ENCODE peak calls at places on chromosomes 16 and 17, in seven cellular contexts. One of them, this sample, is unnamed.

GRCh38 chr16:49588729-49589384 is 215.3 kb downstream of the C16orf78 start:
- DNase-seq in heart left ventricle: peak; percentile 14
- DNase-seq in esophagus squamous epithelium: no peak
- DNase-seq in stomach: peak; percentile 17
- DNase-seq in mesendoderm: peak; percentile 65
- DNase-seq in dorsolateral prefrontal cortex: no peak
- DNase-seq in transverse colon: no peak
- DNase-seq in this sample: no peak

GRCh38 chr17:7883781-7884386 is 4.7 kb upstream of the CHD3 start:
- DNase-seq in heart left ventricle: no peak
- DNase-seq in esophagus squamous epithelium: no peak
- DNase-seq in stomach: no peak
- DNase-seq in mesendoderm: no peak
- DNase-seq in dorsolateral prefrontal cortex: no peak
- DNase-seq in transverse colon: no peak
- DNase-seq in this sample: no peak

GRCh38 chr16:22296225-22297113 is 740 bp upstream of the POLR3E start:
- DNase-seq in heart left ventricle: no peak
- DNase-seq in esophagus squamous epithelium: no peak
- DNase-seq in stomach: no peak
- DNase-seq in mesendoderm: peak; percentile 27
- DNase-seq in dorsolateral prefrontal cortex: no peak
- DNase-seq in transverse colon: no peak
- DNase-seq in this sample: no peak

GRCh38 chr17:66459811-66460270 is 157.4 kb downstream of the PRKCA start:
- DNase-seq in heart left ventricle: peak; percentile 69
- DNase-seq in esophagus squamous epithelium: no peak
- DNase-seq in stomach: peak; percentile 48
- DNase-seq in mesendoderm: peak; percentile 37
- DNase-seq in dorsolateral prefrontal cortex: no peak
- DNase-seq in transverse colon: peak; percentile 44
- DNase-seq in this sample: no peak

GRCh38 chr17:57256708-57257112 is 387 bp downstream of the MSI2 start:
- DNase-seq in heart left ventricle: no peak
- DNase-seq in esophagus squamous epithelium: no peak
- DNase-seq in stomach: no peak
- DNase-seq in mesendoderm: peak; percentile 50
- DNase-seq in dorsolateral prefrontal cortex: no peak
- DNase-seq in transverse colon: peak; percentile 34
- DNase-seq in this sample: peak; percentile 31

GRCh38 chr16:50497592-50497991 is 50.6 kb upstream of the NKD1 start:
- DNase-seq in heart left ventricle: no peak
- DNase-seq in esophagus squamous epithelium: no peak
- DNase-seq in stomach: no peak
- DNase-seq in mesendoderm: no peak
- DNase-seq in dorsolateral prefrontal cortex: no peak
- DNase-seq in transverse colon: no peak
- DNase-seq in this sample: no peak

GRCh38 chr16:22685162-22685830 is 128.7 kb upstream of the HS3ST2 start:
- DNase-seq in heart left ventricle: peak; percentile 86
- DNase-seq in esophagus squamous epithelium: no peak
- DNase-seq in stomach: no peak
- DNase-seq in mesendoderm: no peak
- DNase-seq in dorsolateral prefrontal cortex: no peak
- DNase-seq in transverse colon: peak; percentile 59
- DNase-seq in this sample: peak; percentile 56

GRCh38 chr16:4795181-4795827 is at the start of gene SMIM22:
- DNase-seq in heart left ventricle: no peak
- DNase-seq in esophagus squamous epithelium: no peak
- DNase-seq in stomach: peak; percentile 90
- DNase-seq in mesendoderm: no peak
- DNase-seq in dorsolateral prefrontal cortex: no peak
- DNase-seq in transverse colon: peak; percentile 83
- DNase-seq in this sample: no peak

GRCh38 chr16:2212362-2213324 is 2.0 kb upstream of the BRICD5 start:
- DNase-seq in heart left ventricle: peak; percentile 80
- DNase-seq in esophagus squamous epithelium: no peak
- DNase-seq in stomach: peak; percentile 60
- DNase-seq in mesendoderm: peak; percentile 41
- DNase-seq in dorsolateral prefrontal cortex: no peak
- DNase-seq in transverse colon: no peak
- DNase-seq in this sample: peak; percentile 39

GRCh38 chr16:66970775-66971725 is 10.0 kb downstream of the CES3 start:
- DNase-seq in heart left ventricle: no peak
- DNase-seq in esophagus squamous epithelium: no peak
- DNase-seq in stomach: no peak
- DNase-seq in mesendoderm: no peak
- DNase-seq in dorsolateral prefrontal cortex: no peak
- DNase-seq in transverse colon: no peak
- DNase-seq in this sample: no peak

GRCh38 chr17:37092701-37093100 is 143.9 kb downstream of the AATF start:
- DNase-seq in heart left ventricle: no peak
- DNase-seq in esophagus squamous epithelium: no peak
- DNase-seq in stomach: no peak
- DNase-seq in mesendoderm: no peak
- DNase-seq in dorsolateral prefrontal cortex: no peak
- DNase-seq in transverse colon: no peak
- DNase-seq in this sample: no peak

GRCh38 chr16:88005148-88005547 is 53.9 kb downstream of the BANP start:
- DNase-seq in heart left ventricle: no peak
- DNase-seq in esophagus squamous epithelium: no peak
- DNase-seq in stomach: no peak
- DNase-seq in mesendoderm: peak; percentile 42
- DNase-seq in dorsolateral prefrontal cortex: no peak
- DNase-seq in transverse colon: no peak
- DNase-seq in this sample: no peak

GRCh38 chr17:35726609-35727460 is 4.6 kb upstream of the RASL10B start:
- DNase-seq in heart left ventricle: peak; percentile 67
- DNase-seq in esophagus squamous epithelium: no peak
- DNase-seq in stomach: no peak
- DNase-seq in mesendoderm: peak; percentile 94
- DNase-seq in dorsolateral prefrontal cortex: no peak
- DNase-seq in transverse colon: peak; percentile 50
- DNase-seq in this sample: no peak

GRCh38 chr16:28063047-28063521 is 430 bp downstream of the GSG1L start:
- DNase-seq in heart left ventricle: no peak
- DNase-seq in esophagus squamous epithelium: no peak
- DNase-seq in stomach: no peak
- DNase-seq in mesendoderm: peak; percentile 21
- DNase-seq in dorsolateral prefrontal cortex: no peak
- DNase-seq in transverse colon: no peak
- DNase-seq in this sample: no peak

GRCh38 chr17:61075988-61076387 is 323.7 kb upstream of the TBX2 start:
- DNase-seq in heart left ventricle: no peak
- DNase-seq in esophagus squamous epithelium: no peak
- DNase-seq in stomach: no peak
- DNase-seq in mesendoderm: no peak
- DNase-seq in dorsolateral prefrontal cortex: no peak
- DNase-seq in transverse colon: no peak
- DNase-seq in this sample: no peak

GRCh38 chr17:30256756-30257506 is 21.4 kb upstream of the SLC6A4 start:
- DNase-seq in heart left ventricle: no peak
- DNase-seq in esophagus squamous epithelium: no peak
- DNase-seq in stomach: no peak
- DNase-seq in mesendoderm: no peak
- DNase-seq in dorsolateral prefrontal cortex: no peak
- DNase-seq in transverse colon: no peak
- DNase-seq in this sample: no peak

GRCh38 chr16:87580855-87581261 is 21.4 kb upstream of the JPH3 start:
- DNase-seq in heart left ventricle: no peak
- DNase-seq in esophagus squamous epithelium: no peak
- DNase-seq in stomach: no peak
- DNase-seq in mesendoderm: peak; percentile 46
- DNase-seq in dorsolateral prefrontal cortex: no peak
- DNase-seq in transverse colon: no peak
- DNase-seq in this sample: no peak

GRCh38 chr17:73091770-73092517 is 544 bp downstream of the SLC39A11 start:
- DNase-seq in heart left ventricle: peak; percentile 37
- DNase-seq in esophagus squamous epithelium: no peak
- DNase-seq in stomach: peak; percentile 33
- DNase-seq in mesendoderm: peak; percentile 46
- DNase-seq in dorsolateral prefrontal cortex: peak; percentile 49
- DNase-seq in transverse colon: peak; percentile 35
- DNase-seq in this sample: peak; percentile 38

GRCh38 chr16:397736-398332 is 835 bp downstream of the NME4 start:
- DNase-seq in heart left ventricle: peak; percentile 72
- DNase-seq in esophagus squamous epithelium: no peak
- DNase-seq in stomach: peak; percentile 82
- DNase-seq in mesendoderm: peak; percentile 93
- DNase-seq in dorsolateral prefrontal cortex: peak; percentile 75
- DNase-seq in transverse colon: peak; percentile 81
- DNase-seq in this sample: peak; percentile 82

GRCh38 chr16:84319146-84319760 is 24.6 kb downstream of the WFDC1 start:
- DNase-seq in heart left ventricle: no peak
- DNase-seq in esophagus squamous epithelium: no peak
- DNase-seq in stomach: no peak
- DNase-seq in mesendoderm: no peak
- DNase-seq in dorsolateral prefrontal cortex: no peak
- DNase-seq in transverse colon: no peak
- DNase-seq in this sample: no peak

GRCh38 chr16:85327731-85328664 is 215.7 kb upstream of the CIBAR2 start:
- DNase-seq in heart left ventricle: no peak
- DNase-seq in esophagus squamous epithelium: no peak
- DNase-seq in stomach: no peak
- DNase-seq in mesendoderm: peak; percentile 99
- DNase-seq in dorsolateral prefrontal cortex: no peak
- DNase-seq in transverse colon: no peak
- DNase-seq in this sample: no peak

GRCh38 chr17:68613739-68614298 is 12.7 kb upstream of the FAM20A start:
- DNase-seq in heart left ventricle: no peak
- DNase-seq in esophagus squamous epithelium: no peak
- DNase-seq in stomach: no peak
- DNase-seq in mesendoderm: peak; percentile 95
- DNase-seq in dorsolateral prefrontal cortex: no peak
- DNase-seq in transverse colon: no peak
- DNase-seq in this sample: no peak

DNA sequence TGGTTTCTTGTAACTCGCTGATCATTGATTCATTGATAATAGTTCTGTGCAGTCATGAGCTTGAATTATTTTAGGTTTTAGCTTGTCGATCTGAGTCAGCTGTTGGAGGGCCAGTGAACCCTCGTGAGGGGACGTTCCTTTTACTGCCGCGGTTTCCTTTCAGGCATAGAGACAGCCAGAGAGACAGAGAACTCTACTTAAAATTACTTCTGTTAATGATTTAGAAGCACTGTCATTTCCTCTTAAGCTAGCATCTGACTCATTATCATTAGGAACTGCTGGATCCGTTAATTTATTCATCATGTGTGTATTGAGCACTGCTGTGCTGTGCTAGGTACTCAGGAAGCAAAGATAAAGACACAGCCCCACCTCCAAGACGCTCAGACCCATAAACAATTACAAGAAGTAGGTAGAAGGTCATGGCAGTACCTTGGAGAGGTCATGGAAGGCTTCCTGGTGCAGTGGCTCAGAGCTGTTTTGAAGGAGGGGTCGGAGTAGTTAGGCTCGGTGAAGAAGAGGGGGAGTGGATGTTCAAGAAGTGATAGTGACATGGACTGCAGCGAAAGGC is 3.2 kb downstream of the PGS1 start:
- DNase-seq in heart left ventricle: no peak
- DNase-seq in esophagus squamous epithelium: no peak
- DNase-seq in stomach: no peak
- DNase-seq in mesendoderm: peak; percentile 88
- DNase-seq in dorsolateral prefrontal cortex: no peak
- DNase-seq in transverse colon: no peak
- DNase-seq in this sample: no peak
- H3K27ac ChIP-seq in heart left ventricle: peak overlapping the region; percentile 53
- H3K27ac ChIP-seq in esophagus squamous epithelium: peak overlapping the region; percentile 78
- H3K27ac ChIP-seq in stomach: peak overlapping the region; percentile 95
- H3K27ac ChIP-seq in mesendoderm: peak overlapping the region; percentile 71
- H3K27ac ChIP-seq in dorsolateral prefrontal cortex: peak overlapping the region; percentile 44
- H3K27ac ChIP-seq in transverse colon: peak overlapping the region; percentile 55
- H3K27ac ChIP-seq in this sample: no peak overlapping the region

DNA sequence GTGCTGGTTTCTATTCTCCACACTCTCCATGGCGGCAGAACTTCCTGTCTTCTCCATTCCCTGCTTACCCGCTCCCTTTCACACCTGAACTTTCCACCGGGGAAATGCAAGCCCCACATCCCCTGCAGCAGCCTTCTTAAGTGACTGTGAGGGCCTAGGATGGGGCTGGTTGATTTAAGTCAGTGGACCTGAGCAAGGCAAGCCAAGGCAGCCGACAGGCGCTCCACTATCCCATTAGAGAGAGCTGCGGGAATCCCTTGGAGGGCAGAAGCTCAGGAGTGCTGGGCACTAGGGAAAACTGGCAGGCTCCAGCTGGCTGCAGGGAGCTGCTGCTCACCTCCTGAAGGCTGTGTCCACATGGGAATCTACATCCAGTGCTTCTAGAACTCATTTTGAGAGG is 36.1 kb upstream of the SLC25A19 start:
- DNase-seq in heart left ventricle: no peak
- DNase-seq in esophagus squamous epithelium: no peak
- DNase-seq in stomach: no peak
- DNase-seq in mesendoderm: no peak
- DNase-seq in dorsolateral prefrontal cortex: no peak
- DNase-seq in transverse colon: no peak
- DNase-seq in this sample: no peak
- H3K27ac ChIP-seq in heart left ventricle: peak overlapping the region; percentile 24
- H3K27ac ChIP-seq in esophagus squamous epithelium: peak overlapping the region; percentile 40
- H3K27ac ChIP-seq in stomach: peak overlapping the region; percentile 47
- H3K27ac ChIP-seq in mesendoderm: no peak overlapping the region
- H3K27ac ChIP-seq in dorsolateral prefrontal cortex: peak overlapping the region; percentile 7
- H3K27ac ChIP-seq in transverse colon: peak overlapping the region; percentile 20
- H3K27ac ChIP-seq in this sample: no peak overlapping the region

GRCh38 chr17:40180694-40181093 is 3.4 kb downstream of the RAPGEFL1 start:
- DNase-seq in heart left ventricle: no peak
- DNase-seq in esophagus squamous epithelium: no peak
- DNase-seq in stomach: peak; percentile 81
- DNase-seq in mesendoderm: no peak
- DNase-seq in dorsolateral prefrontal cortex: no peak
- DNase-seq in transverse colon: peak; percentile 93
- DNase-seq in this sample: peak; percentile 48

GRCh38 chr17:40178660-40179059 is 1.4 kb downstream of the RAPGEFL1 start:
- DNase-seq in heart left ventricle: no peak
- DNase-seq in esophagus squamous epithelium: no peak
- DNase-seq in stomach: no peak
- DNase-seq in mesendoderm: no peak
- DNase-seq in dorsolateral prefrontal cortex: no peak
- DNase-seq in transverse colon: no peak
- DNase-seq in this sample: no peak

GRCh38 chr17:40179923-40180659 is 2.8 kb downstream of the RAPGEFL1 start:
- DNase-seq in heart left ventricle: no peak
- DNase-seq in esophagus squamous epithelium: no peak
- DNase-seq in stomach: no peak
- DNase-seq in mesendoderm: peak; percentile 67
- DNase-seq in dorsolateral prefrontal cortex: no peak
- DNase-seq in transverse colon: peak; percentile 47
- DNase-seq in this sample: no peak

GRCh38 chr17:40182606-40183005 is 5.3 kb downstream of the RAPGEFL1 start:
- DNase-seq in heart left ventricle: peak; percentile 39
- DNase-seq in esophagus squamous epithelium: no peak
- DNase-seq in stomach: no peak
- DNase-seq in mesendoderm: no peak
- DNase-seq in dorsolateral prefrontal cortex: no peak
- DNase-seq in transverse colon: no peak
- DNase-seq in this sample: no peak

GRCh38 chr17:40181205-40181604 is 3.9 kb downstream of the RAPGEFL1 start:
- DNase-seq in heart left ventricle: no peak
- DNase-seq in esophagus squamous epithelium: no peak
- DNase-seq in stomach: no peak
- DNase-seq in mesendoderm: no peak
- DNase-seq in dorsolateral prefrontal cortex: no peak
- DNase-seq in transverse colon: no peak
- DNase-seq in this sample: no peak
- H3K27ac ChIP-seq in heart left ventricle: no peak overlapping the region
- H3K27ac ChIP-seq in esophagus squamous epithelium: peak overlapping the region; percentile 92
- H3K27ac ChIP-seq in stomach: peak overlapping the region; percentile 77
- H3K27ac ChIP-seq in mesendoderm: no peak overlapping the region
- H3K27ac ChIP-seq in dorsolateral prefrontal cortex: no peak overlapping the region
- H3K27ac ChIP-seq in transverse colon: peak overlapping the region; percentile 92
- H3K27ac ChIP-seq in this sample: peak overlapping the region; percentile 24

GRCh38 chr17:81589612-81590011 is 37.5 kb upstream of the FAAP100 start:
- DNase-seq in heart left ventricle: no peak
- DNase-seq in esophagus squamous epithelium: no peak
- DNase-seq in stomach: no peak
- DNase-seq in mesendoderm: no peak
- DNase-seq in dorsolateral prefrontal cortex: no peak
- DNase-seq in transverse colon: no peak
- DNase-seq in this sample: no peak
- H3K27ac ChIP-seq in heart left ventricle: no peak overlapping the region
- H3K27ac ChIP-seq in esophagus squamous epithelium: no peak overlapping the region
- H3K27ac ChIP-seq in stomach: no peak overlapping the region
- H3K27ac ChIP-seq in mesendoderm: no peak overlapping the region
- H3K27ac ChIP-seq in dorsolateral prefrontal cortex: no peak overlapping the region
- H3K27ac ChIP-seq in transverse colon: no peak overlapping the region
- H3K27ac ChIP-seq in this sample: no peak overlapping the region

This sample was measured in prostate gland.